ENCODE peak calls at places on chromosomes 1 and 21, in eight cellular contexts. One of them, this sample, is unnamed.

GRCh38 chr1:158112994-158113758 is 67.5 kb upstream of the CD1D start:
- DNase-seq in AG04450: no peak
- DNase-seq in germinal center: peak; percentile 78
- DNase-seq in left ventricle myocardium inferior: peak; percentile 30
- DNase-seq in CD4-positive, alpha-beta T cell: peak; percentile 50
- DNase-seq in AG10803: peak; percentile 10
- DNase-seq in hepatocyte: peak; percentile 84
- DNase-seq in activated CD4-positive, CD25-positive, alpha-beta regulatory T cell: peak; percentile 18
- DNase-seq in this sample: no peak

GRCh38 chr1:61864501-61864900 is 122.2 kb downstream of the PATJ start:
- DNase-seq in AG04450: no peak
- DNase-seq in germinal center: no peak
- DNase-seq in left ventricle myocardium inferior: no peak
- DNase-seq in CD4-positive, alpha-beta T cell: no peak
- DNase-seq in AG10803: no peak
- DNase-seq in hepatocyte: no peak
- DNase-seq in activated CD4-positive, CD25-positive, alpha-beta regulatory T cell: no peak
- DNase-seq in this sample: no peak

GRCh38 chr1:152479792-152480595 is 30.6 kb upstream of the LCE5A start:
- DNase-seq in AG04450: no peak
- DNase-seq in germinal center: peak; percentile 54
- DNase-seq in left ventricle myocardium inferior: peak; percentile 30
- DNase-seq in CD4-positive, alpha-beta T cell: peak; percentile 57
- DNase-seq in AG10803: peak; percentile 25
- DNase-seq in hepatocyte: no peak
- DNase-seq in activated CD4-positive, CD25-positive, alpha-beta regulatory T cell: no peak
- DNase-seq in this sample: no peak

GRCh38 chr1:203557958-203558760 is 64.2 kb downstream of the OPTC start:
- DNase-seq in AG04450: peak; percentile 93
- DNase-seq in germinal center: no peak
- DNase-seq in left ventricle myocardium inferior: peak; percentile 45
- DNase-seq in CD4-positive, alpha-beta T cell: no peak
- DNase-seq in AG10803: peak; percentile 99
- DNase-seq in hepatocyte: peak; percentile 51
- DNase-seq in activated CD4-positive, CD25-positive, alpha-beta regulatory T cell: no peak
- DNase-seq in this sample: peak; percentile 92

GRCh38 chr1:75470448-75470847 is 140.5 kb downstream of the SLC44A5 start:
- DNase-seq in AG04450: no peak
- DNase-seq in germinal center: no peak
- DNase-seq in left ventricle myocardium inferior: no peak
- DNase-seq in CD4-positive, alpha-beta T cell: no peak
- DNase-seq in AG10803: no peak
- DNase-seq in hepatocyte: no peak
- DNase-seq in activated CD4-positive, CD25-positive, alpha-beta regulatory T cell: no peak
- DNase-seq in this sample: no peak

GRCh38 chr1:56065729-56066128 is 513.6 kb downstream of the PLPP3 start:
- DNase-seq in AG04450: no peak
- DNase-seq in germinal center: no peak
- DNase-seq in left ventricle myocardium inferior: no peak
- DNase-seq in CD4-positive, alpha-beta T cell: no peak
- DNase-seq in AG10803: peak; percentile 84
- DNase-seq in hepatocyte: no peak
- DNase-seq in activated CD4-positive, CD25-positive, alpha-beta regulatory T cell: no peak
- DNase-seq in this sample: no peak

GRCh38 chr1:234486858-234487830 is 8.2 kb upstream of the TARBP1 start:
- DNase-seq in AG04450: peak; percentile 77
- DNase-seq in germinal center: peak; percentile 34
- DNase-seq in left ventricle myocardium inferior: no peak
- DNase-seq in CD4-positive, alpha-beta T cell: no peak
- DNase-seq in AG10803: peak; percentile 83
- DNase-seq in hepatocyte: peak; percentile 75
- DNase-seq in activated CD4-positive, CD25-positive, alpha-beta regulatory T cell: no peak
- DNase-seq in this sample: no peak

GRCh38 chr1:55272994-55273393 is 57.8 kb upstream of the USP24 start:
- DNase-seq in AG04450: no peak
- DNase-seq in germinal center: no peak
- DNase-seq in left ventricle myocardium inferior: no peak
- DNase-seq in CD4-positive, alpha-beta T cell: no peak
- DNase-seq in AG10803: no peak
- DNase-seq in hepatocyte: no peak
- DNase-seq in activated CD4-positive, CD25-positive, alpha-beta regulatory T cell: no peak
- DNase-seq in this sample: no peak

GRCh38 chr1:162587347-162587746 is 25.8 kb downstream of the UAP1 start:
- DNase-seq in AG04450: no peak
- DNase-seq in germinal center: no peak
- DNase-seq in left ventricle myocardium inferior: no peak
- DNase-seq in CD4-positive, alpha-beta T cell: no peak
- DNase-seq in AG10803: no peak
- DNase-seq in hepatocyte: no peak
- DNase-seq in activated CD4-positive, CD25-positive, alpha-beta regulatory T cell: no peak
- DNase-seq in this sample: no peak

GRCh38 chr1:111274653-111275052 is 16.0 kb upstream of the CHIA start:
- DNase-seq in AG04450: no peak
- DNase-seq in germinal center: no peak
- DNase-seq in left ventricle myocardium inferior: no peak
- DNase-seq in CD4-positive, alpha-beta T cell: no peak
- DNase-seq in AG10803: no peak
- DNase-seq in hepatocyte: no peak
- DNase-seq in activated CD4-positive, CD25-positive, alpha-beta regulatory T cell: no peak
- DNase-seq in this sample: no peak

GRCh38 chr1:50829010-50829958 is 130.8 kb downstream of the FAF1 start:
- DNase-seq in AG04450: no peak
- DNase-seq in germinal center: no peak
- DNase-seq in left ventricle myocardium inferior: no peak
- DNase-seq in CD4-positive, alpha-beta T cell: no peak
- DNase-seq in AG10803: peak; percentile 58
- DNase-seq in hepatocyte: no peak
- DNase-seq in activated CD4-positive, CD25-positive, alpha-beta regulatory T cell: no peak
- DNase-seq in this sample: no peak

GRCh38 chr21:29024474-29025327 is at the start of gene USP16:
- DNase-seq in AG04450: peak; percentile 99
- DNase-seq in germinal center: peak; percentile 99
- DNase-seq in left ventricle myocardium inferior: peak; percentile 96
- DNase-seq in CD4-positive, alpha-beta T cell: peak; percentile 90
- DNase-seq in AG10803: peak; percentile 100
- DNase-seq in hepatocyte: peak; percentile 96
- DNase-seq in activated CD4-positive, CD25-positive, alpha-beta regulatory T cell: peak; percentile 84
- DNase-seq in this sample: peak; percentile 96

GRCh38 chr1:229344139-229344538 is 1.3 kb upstream of the CCSAP start:
- DNase-seq in AG04450: no peak
- DNase-seq in germinal center: no peak
- DNase-seq in left ventricle myocardium inferior: no peak
- DNase-seq in CD4-positive, alpha-beta T cell: no peak
- DNase-seq in AG10803: no peak
- DNase-seq in hepatocyte: no peak
- DNase-seq in activated CD4-positive, CD25-positive, alpha-beta regulatory T cell: no peak
- DNase-seq in this sample: no peak

GRCh38 chr21:44516342-44516741 is 23.7 kb downstream of the KRTAP10-1 start:
- DNase-seq in AG04450: no peak
- DNase-seq in germinal center: no peak
- DNase-seq in left ventricle myocardium inferior: no peak
- DNase-seq in CD4-positive, alpha-beta T cell: no peak
- DNase-seq in AG10803: no peak
- DNase-seq in hepatocyte: no peak
- DNase-seq in activated CD4-positive, CD25-positive, alpha-beta regulatory T cell: no peak
- DNase-seq in this sample: no peak

GRCh38 chr1:230136453-230137327 is 69.7 kb downstream of the GALNT2 start:
- DNase-seq in AG04450: no peak
- DNase-seq in germinal center: no peak
- DNase-seq in left ventricle myocardium inferior: no peak
- DNase-seq in CD4-positive, alpha-beta T cell: no peak
- DNase-seq in AG10803: no peak
- DNase-seq in hepatocyte: no peak
- DNase-seq in activated CD4-positive, CD25-positive, alpha-beta regulatory T cell: no peak
- DNase-seq in this sample: no peak

GRCh38 chr1:181014431-181015257 is 8.0 kb downstream of the STX6 start:
- DNase-seq in AG04450: no peak
- DNase-seq in germinal center: no peak
- DNase-seq in left ventricle myocardium inferior: no peak
- DNase-seq in CD4-positive, alpha-beta T cell: no peak
- DNase-seq in AG10803: no peak
- DNase-seq in hepatocyte: no peak
- DNase-seq in activated CD4-positive, CD25-positive, alpha-beta regulatory T cell: no peak
- DNase-seq in this sample: no peak

GRCh38 chr1:112878321-112878720 is 77.7 kb downstream of the SLC16A1 start:
- DNase-seq in AG04450: no peak
- DNase-seq in germinal center: no peak
- DNase-seq in left ventricle myocardium inferior: no peak
- DNase-seq in CD4-positive, alpha-beta T cell: no peak
- DNase-seq in AG10803: no peak
- DNase-seq in hepatocyte: no peak
- DNase-seq in activated CD4-positive, CD25-positive, alpha-beta regulatory T cell: no peak
- DNase-seq in this sample: no peak

GRCh38 chr1:61980561-61980960 is 214.1 kb upstream of the L1TD1 start:
- DNase-seq in AG04450: no peak
- DNase-seq in germinal center: no peak
- DNase-seq in left ventricle myocardium inferior: no peak
- DNase-seq in CD4-positive, alpha-beta T cell: no peak
- DNase-seq in AG10803: peak; percentile 12
- DNase-seq in hepatocyte: no peak
- DNase-seq in activated CD4-positive, CD25-positive, alpha-beta regulatory T cell: no peak
- DNase-seq in this sample: peak; percentile 1

GRCh38 chr1:47841356-47841755 is 155.8 kb downstream of the TRABD2B start:
- DNase-seq in AG04450: no peak
- DNase-seq in germinal center: no peak
- DNase-seq in left ventricle myocardium inferior: no peak
- DNase-seq in CD4-positive, alpha-beta T cell: no peak
- DNase-seq in AG10803: no peak
- DNase-seq in hepatocyte: no peak
- DNase-seq in activated CD4-positive, CD25-positive, alpha-beta regulatory T cell: no peak
- DNase-seq in this sample: no peak

GRCh38 chr1:147840909-147841308 is 61.7 kb upstream of the GJA8 start:
- DNase-seq in AG04450: no peak
- DNase-seq in germinal center: peak; percentile 3
- DNase-seq in left ventricle myocardium inferior: no peak
- DNase-seq in CD4-positive, alpha-beta T cell: no peak
- DNase-seq in AG10803: peak; percentile 23
- DNase-seq in hepatocyte: peak; percentile 19
- DNase-seq in activated CD4-positive, CD25-positive, alpha-beta regulatory T cell: no peak
- DNase-seq in this sample: no peak

GRCh38 chr1:91759076-91759475 is 126.9 kb downstream of the TGFBR3 start:
- DNase-seq in AG04450: no peak
- DNase-seq in germinal center: no peak
- DNase-seq in left ventricle myocardium inferior: no peak
- DNase-seq in CD4-positive, alpha-beta T cell: no peak
- DNase-seq in AG10803: no peak
- DNase-seq in hepatocyte: no peak
- DNase-seq in activated CD4-positive, CD25-positive, alpha-beta regulatory T cell: no peak
- DNase-seq in this sample: no peak

GRCh38 chr1:26468911-26469310 is 3.3 kb upstream of the HMGN2 start:
- DNase-seq in AG04450: no peak
- DNase-seq in germinal center: no peak
- DNase-seq in left ventricle myocardium inferior: no peak
- DNase-seq in CD4-positive, alpha-beta T cell: no peak
- DNase-seq in AG10803: no peak
- DNase-seq in hepatocyte: no peak
- DNase-seq in activated CD4-positive, CD25-positive, alpha-beta regulatory T cell: no peak
- DNase-seq in this sample: no peak

GRCh38 chr1:113941245-113941559 is 12.1 kb downstream of the HIPK1 start:
- DNase-seq in AG04450: no peak
- DNase-seq in germinal center: no peak
- DNase-seq in left ventricle myocardium inferior: no peak
- DNase-seq in CD4-positive, alpha-beta T cell: no peak
- DNase-seq in AG10803: no peak
- DNase-seq in hepatocyte: no peak
- DNase-seq in activated CD4-positive, CD25-positive, alpha-beta regulatory T cell: no peak
- DNase-seq in this sample: no peak

GRCh38 chr1:84363019-84363418 is 35.3 kb upstream of the DNASE2B start:
- DNase-seq in AG04450: no peak
- DNase-seq in germinal center: no peak
- DNase-seq in left ventricle myocardium inferior: no peak
- DNase-seq in CD4-positive, alpha-beta T cell: no peak
- DNase-seq in AG10803: no peak
- DNase-seq in hepatocyte: no peak
- DNase-seq in activated CD4-positive, CD25-positive, alpha-beta regulatory T cell: no peak
- DNase-seq in this sample: no peak

GRCh38 chr1:230706020-230706699 is 7.8 kb downstream of the AGT start:
- DNase-seq in AG04450: no peak
- DNase-seq in germinal center: no peak
- DNase-seq in left ventricle myocardium inferior: no peak
- DNase-seq in CD4-positive, alpha-beta T cell: no peak
- DNase-seq in AG10803: no peak
- DNase-seq in hepatocyte: no peak
- DNase-seq in activated CD4-positive, CD25-positive, alpha-beta regulatory T cell: no peak
- DNase-seq in this sample: no peak

GRCh38 chr1:120179420-120180348 is 3.4 kb upstream of the SEC22B start:
- DNase-seq in AG04450: peak; percentile 61
- DNase-seq in germinal center: no peak
- DNase-seq in left ventricle myocardium inferior: no peak
- DNase-seq in CD4-positive, alpha-beta T cell: no peak
- DNase-seq in AG10803: peak; percentile 79
- DNase-seq in hepatocyte: peak; percentile 51
- DNase-seq in activated CD4-positive, CD25-positive, alpha-beta regulatory T cell: no peak
- DNase-seq in this sample: peak; percentile 84

GRCh38 chr1:20981903-20982695 is 194.6 kb downstream of the EIF4G3 start:
- DNase-seq in AG04450: no peak
- DNase-seq in germinal center: no peak
- DNase-seq in left ventricle myocardium inferior: no peak
- DNase-seq in CD4-positive, alpha-beta T cell: no peak
- DNase-seq in AG10803: peak; percentile 37
- DNase-seq in hepatocyte: peak; percentile 18
- DNase-seq in activated CD4-positive, CD25-positive, alpha-beta regulatory T cell: no peak
- DNase-seq in this sample: peak; percentile 30

GRCh38 chr1:6949991-6950765 is 164.9 kb downstream of the CAMTA1 start:
- DNase-seq in AG04450: no peak
- DNase-seq in germinal center: no peak
- DNase-seq in left ventricle myocardium inferior: no peak
- DNase-seq in CD4-positive, alpha-beta T cell: no peak
- DNase-seq in AG10803: no peak
- DNase-seq in hepatocyte: no peak
- DNase-seq in activated CD4-positive, CD25-positive, alpha-beta regulatory T cell: no peak
- DNase-seq in this sample: no peak

GRCh38 chr1:91596474-91596873 is 95.8 kb downstream of the CDC7 start:
- DNase-seq in AG04450: no peak
- DNase-seq in germinal center: no peak
- DNase-seq in left ventricle myocardium inferior: no peak
- DNase-seq in CD4-positive, alpha-beta T cell: no peak
- DNase-seq in AG10803: peak; percentile 58
- DNase-seq in hepatocyte: no peak
- DNase-seq in activated CD4-positive, CD25-positive, alpha-beta regulatory T cell: no peak
- DNase-seq in this sample: no peak

GRCh38 chr1:3066250-3066711 is 2.7 kb upstream of the PRDM16 start:
- DNase-seq in AG04450: no peak
- DNase-seq in germinal center: no peak
- DNase-seq in left ventricle myocardium inferior: peak; percentile 67
- DNase-seq in CD4-positive, alpha-beta T cell: no peak
- DNase-seq in AG10803: peak; percentile 8
- DNase-seq in hepatocyte: peak; percentile 68
- DNase-seq in activated CD4-positive, CD25-positive, alpha-beta regulatory T cell: no peak
- DNase-seq in this sample: no peak

GRCh38 chr1:84164567-84165021 is 20.5 kb downstream of the PRKACB start:
- DNase-seq in AG04450: no peak
- DNase-seq in germinal center: no peak
- DNase-seq in left ventricle myocardium inferior: no peak
- DNase-seq in CD4-positive, alpha-beta T cell: no peak
- DNase-seq in AG10803: no peak
- DNase-seq in hepatocyte: no peak
- DNase-seq in activated CD4-positive, CD25-positive, alpha-beta regulatory T cell: no peak
- DNase-seq in this sample: peak; percentile 49

GRCh38 chr1:11735854-11736745 is at the start of gene AGTRAP:
- DNase-seq in AG04450: peak; percentile 67
- DNase-seq in germinal center: peak; percentile 89
- DNase-seq in left ventricle myocardium inferior: peak; percentile 98
- DNase-seq in CD4-positive, alpha-beta T cell: peak; percentile 86
- DNase-seq in AG10803: peak; percentile 91
- DNase-seq in hepatocyte: peak; percentile 97
- DNase-seq in activated CD4-positive, CD25-positive, alpha-beta regulatory T cell: peak; percentile 75
- DNase-seq in this sample: peak; percentile 92

This sample was measured in fibroblast of the conjunctiva.